ENCODE peak calls at places on chromosomes 13 and 19, in seven cellular contexts. U is HCT116, D is mammary epithelial cell, P is astrocyte, M is endothelial cell of umbilical vein, J is neural progenitor cell, A is fibroblast of lung. N is an unnamed sample.

GRCh38 chr13:68170961-68171360 is 940.8 kb upstream of the PCDH9 start:
- DNase-seq in M (no peak), A (no peak), P (no peak), J (no peak), D (no peak), U (no peak), N (no peak)

GRCh38 chr19:41530761-41531301 is 45.1 kb upstream of the CEACAM21 start:
- DNase-seq in M (peak), P (no peak), A (no peak), J (no peak), U (no peak), D (no peak), N (no peak)

GRCh38 chr13:76903544-76904162 is 17.4 kb upstream of the KCTD12 start:
- DNase-seq in M (peak), A (peak), U (peak), D (peak), J (peak), P (peak), N (peak)

GRCh38 chr19:14606627-14607026 is 23.7 kb downstream of the CLEC17A start:
- DNase-seq in M (no peak), D (no peak), U (no peak), A (no peak), J (no peak), P (no peak), N (no peak)

GRCh38 chr13:59673301-59673700 is 490.4 kb downstream of the DIAPH3 start:
- DNase-seq in P (peak), U (no peak), A (peak), J (peak), M (no peak), D (no peak), N (no peak)

GRCh38 chr19:30406220-30406944 is 34.2 kb downstream of the ZNF536 start:
- DNase-seq in U (no peak), D (no peak), M (no peak), J (peak), A (peak), P (no peak), N (peak)

GRCh38 chr13:31982540-31982939 is 49.0 kb upstream of the FRY start:
- DNase-seq in D (peak), A (peak), J (no peak), M (peak), U (peak), P (peak), N (peak)

GRCh38 chr13:95627590-95627989 is 16.9 kb downstream of the DZIP1 start:
- DNase-seq in J (no peak), D (no peak), A (peak), P (peak), M (no peak), U (no peak), N (no peak)

GRCh38 chr19:13132471-13133166 is 14.6 kb downstream of the NACC1 start:
- DNase-seq in P (peak), U (no peak), D (peak), A (peak), M (no peak), J (no peak), N (peak)

GRCh38 chr13:33745370-33746324 is 72.3 kb upstream of the RFC3 start:
- DNase-seq in J (no peak), A (no peak), M (no peak), U (no peak), P (no peak), D (no peak), N (no peak)

GRCh38 chr19:35513231-35513974 is at the start of gene DMKN:
- DNase-seq in U (peak), P (no peak), A (peak), D (peak), J (no peak), M (no peak), N (peak)

GRCh38 chr13:54449922-54450321 is 1421.3 kb downstream of the OLFM4 start:
- DNase-seq in J (no peak), M (no peak), U (no peak), D (no peak), P (no peak), A (no peak), N (no peak)

GRCh38 chr13:102295316-102296048 is 106.4 kb downstream of the FGF14 start:
- DNase-seq in J (no peak), U (no peak), D (no peak), P (peak), M (no peak), A (peak), N (no peak)

GRCh38 chr13:98665638-98665995 is 86.9 kb downstream of the SLC15A1 start:
- DNase-seq in M (no peak), A (no peak), P (peak), U (no peak), D (no peak), J (peak), N (no peak)

GRCh38 chr19:48218964-48219363 is 36.7 kb downstream of the CARD8 start:
- DNase-seq in U (no peak), D (no peak), P (no peak), J (no peak), M (peak), A (no peak), N (no peak)

GRCh38 chr13:80979035-80979641 is 638.2 kb upstream of the SPRY2 start:
- DNase-seq in A (peak), P (peak), U (peak), J (peak), D (peak), M (peak), N (peak)

GRCh38 chr19:8615022-8615421 is 4.5 kb upstream of the ADAMTS10 start:
- DNase-seq in A (no peak), P (peak), M (no peak), U (no peak), D (no peak), J (no peak), N (no peak)

GRCh38 chr19:10719466-10719961 is 1.6 kb downstream of the DNM2 start:
- DNase-seq in M (no peak), P (no peak), A (no peak), J (no peak), U (no peak), D (no peak), N (no peak)

GRCh38 chr13:26168276-26168814 is 53.8 kb downstream of the RNF6 start:
- DNase-seq in A (peak), D (no peak), M (no peak), J (no peak), U (no peak), P (no peak), N (peak)

GRCh38 chr19:12872941-12873890 is 8.0 kb downstream of the DNASE2 start:
- DNase-seq in U (no peak), P (no peak), J (peak), D (peak), M (peak), A (peak), N (peak)

GRCh38 chr19:57807541-57807940 is 7.2 kb downstream of the ZNF552 start:
- DNase-seq in U (no peak), M (no peak), D (no peak), P (no peak), J (no peak), A (no peak), N (no peak)

GRCh38 chr19:46944918-46945628 is 74.6 kb upstream of the NPAS1 start:
- DNase-seq in J (peak), U (no peak), D (no peak), M (peak), P (peak), A (peak), N (peak)

GRCh38 chr19:6466526-6467248 is 2.6 kb downstream of the CRB3 start:
- DNase-seq in A (no peak), U (no peak), M (no peak), D (no peak), P (no peak), J (no peak), N (no peak)

GRCh38 chr13:42110410-42111155 is 62.1 kb downstream of the DGKH start:
- DNase-seq in D (peak), U (peak), P (peak), A (peak), J (peak), M (peak), N (peak)

GRCh38 chr19:34480971-34481821 is at the start of gene WTIP:
- DNase-seq in P (peak), D (peak), U (peak), J (peak), M (peak), A (peak), N (peak)

GRCh38 chr19:918481-919156 is 1.5 kb downstream of the KISS1R start:
- DNase-seq in M (no peak), P (no peak), A (no peak), D (no peak), J (peak), U (no peak), N (no peak)

GRCh38 chr19:916645-917322 is 349 bp upstream of the KISS1R start:
- DNase-seq in J (peak), A (no peak), U (no peak), D (no peak), P (no peak), M (no peak), N (peak)

GRCh38 chr19:919157-920050 is 2.3 kb downstream of the KISS1R start:
- DNase-seq in J (peak), A (no peak), P (no peak), U (no peak), M (no peak), D (peak), N (peak)

GRCh38 chr19:918152-918437 is 962 bp downstream of the KISS1R start:
- DNase-seq in A (no peak), P (no peak), D (no peak), J (no peak), M (no peak), U (no peak), N (no peak)

GRCh38 chr19:917323-918151 is at the start of gene KISS1R:
- DNase-seq in J (peak), P (no peak), U (no peak), D (no peak), A (no peak), M (no peak), N (peak)
- TF ChIP-seq EZH2 in J (no peak), P (peak), U (no peak), D (no peak), A (peak), M (peak), N (no peak)

GRCh38 chr19:50667759-50668231 is 18.6 kb downstream of the C19orf81 start:
- DNase-seq in J (no peak), A (no peak), D (no peak), P (no peak), U (no peak), M (no peak), N (no peak)

GRCh38 chr19:50664204-50664603 is 15.0 kb downstream of the C19orf81 start:
- DNase-seq in U (no peak), J (no peak), D (no peak), M (no peak), A (no peak), P (no peak), N (no peak)

GRCh38 chr19:50668416-50669318 is 19.4 kb downstream of the C19orf81 start:
- DNase-seq in U (no peak), M (no peak), D (no peak), A (no peak), J (peak), P (no peak), N (no peak)

GRCh38 chr19:50667177-50667758 is 18.0 kb downstream of the C19orf81 start:
- DNase-seq in M (no peak), U (no peak), A (no peak), P (no peak), J (no peak), D (no peak), N (no peak)

DNA sequence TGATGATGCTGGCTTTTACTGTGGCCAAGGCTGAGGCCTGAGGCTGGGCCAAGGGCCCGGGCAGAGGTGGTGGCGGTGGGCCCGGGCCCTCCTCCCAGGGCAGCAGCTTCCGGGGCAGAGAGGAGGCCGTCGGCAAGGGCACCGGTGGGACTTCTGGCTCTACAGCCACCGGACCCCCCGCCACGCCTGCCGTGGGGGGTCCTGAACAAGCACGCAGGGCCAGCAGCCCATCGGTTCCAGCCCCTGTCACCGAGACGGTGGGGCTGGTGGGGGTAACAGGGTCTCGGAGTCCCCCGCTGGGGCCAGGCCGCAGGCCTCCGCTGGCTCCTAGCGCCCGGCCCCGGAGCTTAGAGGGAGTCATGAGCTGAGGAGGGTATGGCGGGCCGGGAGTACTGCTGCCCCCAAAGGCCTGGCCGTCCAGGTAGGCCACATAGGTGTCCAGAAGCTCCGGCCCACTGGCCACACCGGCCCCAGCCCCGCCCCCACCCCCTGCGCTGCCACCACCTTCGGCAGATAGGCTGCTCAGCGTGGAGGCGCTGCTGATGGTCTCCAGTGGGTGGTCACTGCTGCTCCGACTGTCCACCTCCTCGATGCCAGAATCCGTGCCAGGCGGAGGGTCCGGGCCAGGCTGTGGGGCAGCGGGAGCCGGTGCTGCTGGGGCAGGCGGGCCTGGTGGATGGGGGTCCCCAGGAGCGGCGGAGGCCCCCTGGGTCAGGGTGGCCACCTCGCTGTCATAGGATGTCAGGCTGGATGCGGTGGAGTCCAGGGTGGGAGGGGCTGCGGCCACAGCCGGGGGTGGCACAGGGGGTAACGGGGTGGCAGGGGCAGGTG is 17.3 kb downstream of the C19orf81 start:
- DNase-seq in J (no peak), P (no peak), A (no peak), D (no peak), U (no peak), M (no peak), N (no peak)
- TF ChIP-seq EZH2 in J (no peak), P (no peak), A (peak), D (no peak), U (no peak), M (no peak), N (no peak)

GRCh38 chr13:28533049-28533436 is 38.1 kb upstream of the FLT1 start:
- DNase-seq in M (no peak), D (no peak), A (no peak), J (no peak), P (no peak), U (no peak), N (no peak)
- TF ChIP-seq EZH2 in M (no peak), D (peak), A (no peak), J (peak), P (no peak), U (no peak), N (peak)

GRCh38 chr19:18611327-18612050 is 1.2 kb upstream of the TMEM59L start:
- DNase-seq in P (no peak), J (peak), D (no peak), U (no peak), M (no peak), A (no peak), N (no peak)
- TF ChIP-seq EZH2 in P (peak), J (peak), D (peak), U (no peak), M (peak), A (peak), N (peak)

DNA sequence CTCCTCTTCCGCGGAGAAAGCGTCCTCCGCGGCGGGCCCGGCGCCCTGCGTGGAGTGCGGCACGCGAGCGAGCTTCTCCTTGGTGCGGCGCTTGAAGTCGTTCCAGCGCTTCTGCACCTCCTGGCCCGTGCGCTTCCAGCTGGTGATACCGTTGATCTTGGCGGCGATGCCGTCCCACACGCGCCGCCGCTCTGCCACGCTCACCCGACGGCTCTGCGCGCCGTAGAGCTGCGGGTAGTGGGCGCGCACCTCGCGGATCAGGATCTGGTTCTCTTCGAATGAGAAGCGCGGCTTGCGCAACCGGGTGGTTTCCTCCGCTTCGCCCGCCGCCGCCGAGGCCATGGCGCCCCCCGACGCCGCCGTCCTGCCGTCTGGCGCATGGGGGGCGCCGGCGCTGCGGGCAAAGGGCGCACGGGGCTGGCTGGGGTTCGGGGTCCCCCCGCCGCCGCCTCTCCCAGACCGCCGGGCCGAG is 945 bp downstream of the MYPOP start:
- DNase-seq in A (peak), J (peak), M (peak), U (no peak), P (no peak), D (peak), N (peak)
- TF ChIP-seq EZH2 in A (no peak), J (peak), M (no peak), U (no peak), P (no peak), D (no peak), N (no peak)

DNA sequence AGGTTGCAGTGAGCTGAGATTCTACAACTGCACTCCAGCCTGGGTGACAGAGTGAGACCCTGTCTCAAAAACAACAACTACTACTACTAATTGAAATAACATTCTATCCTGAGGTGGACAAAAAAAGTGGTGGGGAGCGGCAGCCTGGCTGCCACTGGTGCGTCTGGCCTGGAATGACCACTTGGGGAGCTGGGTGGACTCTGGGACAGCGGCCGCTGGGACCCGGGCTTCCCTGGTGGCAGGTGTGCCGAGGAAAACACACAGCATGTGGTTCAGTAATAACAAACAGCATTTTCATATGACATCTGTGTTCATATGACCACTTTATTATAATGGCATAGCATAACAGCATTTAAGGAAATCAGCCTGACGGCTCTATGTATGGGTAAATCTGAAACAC is 33.9 kb downstream of the TFDP1 start:
- DNase-seq in M (no peak), A (no peak), D (no peak), J (no peak), P (no peak), U (no peak), N (no peak)
- TF ChIP-seq EZH2 in M (no peak), A (no peak), D (no peak), J (no peak), P (no peak), U (no peak), N (no peak)